ENCODE peak calls at places on chromosomes 12 and 14, in six cellular contexts. O is esophagus squamous epithelium, H is ovary, K is upper lobe of left lung, R is right lobe of liver, C is stomach. Q is an unnamed sample.

GRCh38 chr14:56145181-56145580 is 27.0 kb downstream of the PELI2 start:
- DNase-seq in K (no peak), R (no peak), C (no peak), O (no peak), H (no peak), Q (no peak)

GRCh38 chr14:104665092-104665662 is 24.2 kb upstream of the INF2 start:
- DNase-seq in H (no peak), C (no peak), R (no peak), O (no peak), K (no peak), Q (no peak)

GRCh38 chr14:72559669-72560068 is 334.2 kb downstream of the DPF3 start:
- DNase-seq in K (no peak), O (no peak), H (no peak), R (no peak), C (no peak), Q (no peak)

GRCh38 chr14:31205681-31206535 is 1.7 kb downstream of the HECTD1 start:
- DNase-seq in C (no peak), K (no peak), O (no peak), H (no peak), R (no peak), Q (no peak)

GRCh38 chr12:56377310-56377988 is 14.8 kb upstream of the APOF start:
- DNase-seq in K (no peak), C (no peak), R (no peak), O (no peak), H (no peak), Q (no peak)

GRCh38 chr12:122040579-122041386 is 19.1 kb downstream of the BCL7A start:
- DNase-seq in O (no peak), R (no peak), K (peak), H (no peak), C (peak), Q (no peak)

GRCh38 chr14:54133896-54134295 is 177.3 kb upstream of the BMP4 start:
- DNase-seq in C (no peak), H (no peak), K (peak), O (no peak), R (no peak), Q (peak)

GRCh38 chr12:81077329-81077685 is 572 bp upstream of the ACSS3 start:
- DNase-seq in R (peak), C (no peak), H (peak), K (peak), O (no peak), Q (peak)

GRCh38 chr14:73463411-73463810 is 5.1 kb upstream of the NUMB start:
- DNase-seq in K (peak), H (no peak), C (peak), R (no peak), O (no peak), Q (peak)

GRCh38 chr12:119302334-119303132 is 32.0 kb upstream of the CCDC60 start:
- DNase-seq in O (no peak), H (no peak), R (no peak), C (no peak), K (no peak), Q (no peak)

GRCh38 chr14:94111276-94112095 is 950 bp downstream of the IFI27 start:
- DNase-seq in R (no peak), H (peak), C (no peak), K (no peak), O (no peak), Q (no peak)

GRCh38 chr12:52252728-52253328 is 19.8 kb downstream of the KRT7 start:
- DNase-seq in C (no peak), O (no peak), H (no peak), K (peak), R (no peak), Q (no peak)

GRCh38 chr12:4143909-4144308 is 129.7 kb upstream of the CCND2 start:
- DNase-seq in C (no peak), R (no peak), O (no peak), H (no peak), K (no peak), Q (no peak)

GRCh38 chr12:57563358-57563757 is 13.5 kb downstream of the KIF5A start:
- DNase-seq in O (no peak), H (no peak), C (no peak), K (no peak), R (no peak), Q (no peak)

GRCh38 chr14:73248294-73248868 is 11.1 kb downstream of the PAPLN start:
- DNase-seq in H (no peak), R (no peak), C (no peak), K (no peak), O (no peak), Q (no peak)

GRCh38 chr14:96746101-96746500 is 51.1 kb upstream of the VRK1 start:
- DNase-seq in H (no peak), O (no peak), C (no peak), K (no peak), R (no peak), Q (no peak)

GRCh38 chr12:19681007-19681406 is 241.7 kb downstream of the AEBP2 start:
- DNase-seq in H (no peak), C (no peak), R (no peak), K (no peak), O (no peak), Q (no peak)

GRCh38 chr14:23009483-23009938 is 432 bp downstream of the C14orf93 start:
- DNase-seq in H (no peak), O (no peak), R (no peak), C (no peak), K (no peak), Q (no peak)

GRCh38 chr14:61033851-61034250 is 52.8 kb downstream of the SLC38A6 start:
- DNase-seq in C (no peak), H (no peak), O (no peak), R (no peak), K (no peak), Q (no peak)

GRCh38 chr12:54032627-54033100 is at the start of gene HOXC5:
- DNase-seq in H (peak), C (peak), O (no peak), K (peak), R (no peak), Q (peak)

GRCh38 chr12:6752931-6753771 is at the start of gene MLF2:
- DNase-seq in H (peak), C (peak), K (peak), R (peak), O (peak), Q (peak)
- TF ChIP-seq CTCF in H (peak), C (peak), K (peak), R (peak), O (no peak), Q (peak)

GRCh38 chr14:99067141-99067920 is 204.7 kb downstream of the BCL11B start:
- DNase-seq in R (no peak), K (no peak), O (no peak), C (no peak), H (no peak), Q (no peak)
- H3K27ac ChIP-seq in R (no peak), K (no peak), O (peak), C (no peak), H (no peak), Q (no peak)

DNA sequence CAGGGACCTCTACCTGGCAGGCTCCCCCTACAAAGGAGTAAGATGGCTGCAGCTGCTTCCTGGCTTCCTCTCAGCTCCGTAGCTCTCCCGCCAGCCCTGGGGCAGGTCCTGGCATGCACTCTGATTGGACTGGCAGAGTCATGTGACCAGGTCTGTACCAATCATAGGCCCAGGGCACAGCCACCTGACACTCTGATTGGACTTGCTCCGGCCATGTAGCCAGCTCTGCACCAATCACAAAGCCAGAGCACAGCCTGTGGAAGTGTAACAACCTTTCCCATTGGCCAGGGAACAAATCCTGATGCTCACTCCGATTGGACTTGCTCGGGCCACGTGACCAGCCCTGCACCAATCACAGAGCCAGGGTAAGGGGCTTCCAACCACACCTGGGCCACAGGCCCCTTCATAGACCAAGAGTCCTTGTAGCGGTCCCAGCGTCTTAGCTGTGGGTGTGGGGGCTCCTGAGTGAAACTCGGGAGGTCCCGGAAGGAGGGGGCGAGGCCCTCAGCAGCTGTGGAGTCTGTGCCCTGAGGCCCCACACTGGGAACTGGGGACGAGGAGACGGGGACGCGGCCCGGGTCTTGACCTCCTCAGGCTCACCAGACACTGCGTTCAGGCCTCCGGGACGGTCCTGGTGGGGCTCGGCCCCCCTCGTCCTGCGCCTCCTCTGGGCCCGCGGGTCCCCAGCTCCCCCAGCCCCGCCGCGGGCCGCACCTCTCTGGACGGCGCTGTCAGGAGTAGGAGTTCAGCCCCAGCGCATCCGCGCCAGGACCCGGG is 210.6 kb downstream of the ADGRD1 start:
- DNase-seq in C (no peak), H (no peak), R (no peak), K (no peak), O (no peak), Q (no peak)
- TF ChIP-seq POLR2A in C (no peak), H (no peak), R (no peak), K (no peak), O (no peak), Q (no peak)

GRCh38 chr12:131836193-131836592 is 8.0 kb downstream of the MMP17 start:
- DNase-seq in K (no peak), R (no peak), H (no peak), O (no peak), C (no peak), Q (no peak)
- TF ChIP-seq CTCF in K (no peak), R (peak), H (no peak), O (peak), C (no peak), Q (peak)

GRCh38 chr12:18217981-18218380 is 43.3 kb upstream of the PIK3C2G start:
- DNase-seq in H (no peak), O (no peak), C (no peak), K (no peak), R (no peak), Q (no peak)
- H3K27ac ChIP-seq in H (no peak), O (no peak), C (no peak), K (no peak), R (no peak), Q (no peak)

DNA sequence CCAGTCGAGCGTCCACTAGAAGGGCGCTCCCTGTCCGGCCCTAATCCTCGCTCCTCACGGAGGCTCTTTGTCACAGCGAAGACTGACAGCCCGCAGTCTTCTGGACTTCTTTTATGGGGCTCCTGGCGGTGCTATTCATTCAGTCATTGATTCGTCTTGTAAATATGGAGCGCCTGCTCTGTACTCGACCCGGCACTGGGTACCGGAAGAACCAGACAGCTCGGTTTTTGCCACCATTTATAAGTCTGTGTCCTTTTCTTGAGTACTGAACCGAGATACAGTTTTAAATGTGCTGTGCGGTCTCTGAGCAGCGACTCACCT is 570 bp downstream of the DMAC2L start:
- DNase-seq in K (no peak), O (no peak), C (no peak), H (no peak), R (no peak), Q (no peak)
- TF ChIP-seq POLR2A in K (no peak), O (no peak), C (no peak), H (no peak), R (no peak), Q (no peak)